ENCODE peak calls at places on chromosomes 4 and X, in five cellular contexts. T, B, G, A and E are unnamed samples.

GRCh38 chr4:55725057-55725456 is 89.0 kb upstream of the NMU start:
- DNase-seq in T (no peak), B (no peak), G (no peak), A (no peak), E (no peak)

GRCh38 chrX:153708415-153708814 is 15.8 kb downstream of the BCAP31 start:
- DNase-seq in T (peak; percentile 61), B (peak; percentile 77), G (no peak), A (peak; percentile 65), E (peak; percentile 89)

GRCh38 chrX:125998432-125998831 is 167.7 kb downstream of the DCAF12L2 start:
- DNase-seq in T (no peak), B (no peak), G (no peak), A (no peak), E (no peak)

GRCh38 chr4:139986108-139986507 is 167.9 kb downstream of the MAML3 start:
- DNase-seq in T (no peak), B (no peak), G (no peak), A (no peak), E (no peak)

GRCh38 chr4:25088342-25088952 is 57.7 kb upstream of the LGI2 start:
- DNase-seq in T (no peak), B (no peak), G (no peak), A (no peak), E (no peak)

GRCh38 chr4:67634741-67635140 is 66.2 kb downstream of the UBA6 start:
- DNase-seq in T (no peak), B (no peak), G (no peak), A (no peak), E (no peak)

GRCh38 chr4:8167291-8167690 is 8.7 kb upstream of the ABLIM2 start:
- DNase-seq in T (no peak), B (no peak), G (no peak), A (no peak), E (no peak)

GRCh38 chr4:175935016-175935661 is 123.1 kb upstream of the GPM6A start:
- DNase-seq in T (no peak), B (no peak), G (no peak), A (peak; percentile 54), E (no peak)

GRCh38 chrX:8988456-8988855 is 45.5 kb downstream of the FAM9B start:
- DNase-seq in T (peak; percentile 28), B (no peak), G (no peak), A (peak; percentile 0), E (no peak)

GRCh38 chrX:1433646-1434357 is 18.9 kb downstream of the ASMTL start:
- DNase-seq in T (no peak), B (no peak), G (no peak), A (no peak), E (no peak)

GRCh38 chr4:150160473-150160872 is 82.2 kb downstream of the DCLK2 start:
- DNase-seq in T (no peak), B (no peak), G (no peak), A (no peak), E (no peak)

GRCh38 chr4:15756361-15756861 is 21.7 kb upstream of the CD38 start:
- DNase-seq in T (no peak), B (no peak), G (peak; percentile 66), A (peak; percentile 16), E (no peak)

GRCh38 chrX:112651766-112652165 is 28.0 kb downstream of the LHFPL1 start:
- DNase-seq in T (no peak), B (no peak), G (no peak), A (no peak), E (no peak)

GRCh38 chrX:46180258-46180687 is 364.9 kb downstream of the ZNF674 start:
- DNase-seq in T (no peak), B (no peak), G (peak; percentile 49), A (peak; percentile 2), E (no peak)

GRCh38 chr4:4945021-4945420 is 74.2 kb downstream of the CYTL1 start:
- DNase-seq in T (no peak), B (no peak), G (no peak), A (no peak), E (no peak)

GRCh38 chr4:158170691-158171455 is 2.0 kb downstream of the GASK1B start:
- DNase-seq in T (peak; percentile 75), B (no peak), G (no peak), A (peak; percentile 55), E (peak; percentile 81)

GRCh38 chrX:110418220-110418856 is 59.7 kb downstream of the RTL9 start:
- DNase-seq in T (no peak), B (peak; percentile 32), G (no peak), A (no peak), E (no peak)

GRCh38 chrX:42269186-42269585 is 345.8 kb upstream of the CASK start:
- DNase-seq in T (no peak), B (no peak), G (no peak), A (no peak), E (no peak)

GRCh38 chrX:7638053-7638452 is 204.9 kb upstream of the VCX start:
- DNase-seq in T (no peak), B (no peak), G (no peak), A (no peak), E (no peak)

GRCh38 chr4:47784222-47784621 is 53.6 kb downstream of the CORIN start:
- DNase-seq in T (no peak), B (no peak), G (no peak), A (no peak), E (no peak)

GRCh38 chr4:138217567-138217966 is 24.6 kb downstream of the SLC7A11 start:
- DNase-seq in T (no peak), B (no peak), G (no peak), A (no peak), E (no peak)

GRCh38 chr4:168654206-168655174 is 157.6 kb downstream of the PALLD start:
- DNase-seq in T (peak; percentile 55), B (peak; percentile 57), G (no peak), A (no peak), E (no peak)

GRCh38 chr4:153781280-153781679 is 7.6 kb downstream of the SFRP2 start:
- DNase-seq in T (no peak), B (no peak), G (no peak), A (no peak), E (no peak)

GRCh38 chr4:86184216-86184915 is 175.5 kb downstream of the MAPK10 start:
- DNase-seq in T (no peak), B (no peak), G (no peak), A (no peak), E (no peak)

GRCh38 chrX:110671068-110671803 is 124.4 kb downstream of the CHRDL1 start:
- DNase-seq in T (no peak), B (no peak), G (peak; percentile 8), A (no peak), E (no peak)

GRCh38 chr4:163707873-163708272 is 213.4 kb downstream of the TMA16 start:
- DNase-seq in T (no peak), B (no peak), G (no peak), A (no peak), E (no peak)

GRCh38 chr4:128354205-128354821 is 66.7 kb upstream of the PGRMC2 start:
- DNase-seq in T (no peak), B (peak; percentile 68), G (no peak), A (peak; percentile 30), E (no peak)

GRCh38 chr4:159204566-159204965 is 101.7 kb downstream of the RAPGEF2 start:
- DNase-seq in T (no peak), B (no peak), G (peak; percentile 45), A (no peak), E (no peak)

DNA sequence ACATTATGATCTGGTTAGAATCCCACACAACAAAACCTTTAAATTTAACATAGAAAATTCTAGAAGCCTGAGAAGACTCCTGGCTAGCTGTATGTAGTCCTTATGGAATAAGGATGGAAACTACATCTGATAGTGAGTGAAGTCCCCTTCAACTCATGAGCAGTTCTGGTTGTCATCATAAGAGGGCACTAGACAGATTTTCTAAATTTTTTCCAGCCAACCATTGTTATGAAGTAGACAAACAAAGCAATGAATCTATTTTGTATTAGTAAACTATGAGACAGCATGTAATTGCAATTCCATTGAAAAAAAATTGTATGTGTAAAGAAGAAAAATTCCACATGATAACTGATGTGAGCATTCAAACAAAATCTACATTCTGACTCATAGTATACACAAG is 35.2 kb downstream of the PWWP3B start:
- DNase-seq in T (no peak), B (no peak), G (no peak), A (peak; percentile 0), E (no peak)
- TF ChIP-seq CTCF in T (no peak), B (no peak), G (no peak), A (no peak), E (no peak)

DNA sequence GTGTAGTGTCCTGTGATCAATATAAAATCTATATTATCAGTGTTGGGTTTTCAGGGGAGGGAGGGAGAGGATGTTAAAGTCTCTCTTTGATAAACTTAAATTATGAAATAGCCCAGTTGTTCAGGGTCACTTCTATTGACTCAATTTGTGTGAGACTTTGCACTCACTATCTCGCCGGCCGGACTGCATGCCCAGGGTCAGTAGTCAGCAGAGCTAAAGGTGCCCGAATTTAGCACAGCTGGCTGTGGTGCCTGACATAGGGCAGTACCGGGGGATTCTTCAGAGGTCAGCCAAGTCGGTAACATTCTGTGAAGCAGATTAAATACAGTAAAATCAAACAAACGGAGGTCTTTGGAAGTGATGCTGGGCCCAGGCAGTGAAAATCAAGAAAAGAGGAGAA is 19.2 kb downstream of the GABRQ start:
- DNase-seq in T (no peak), B (no peak), G (no peak), A (peak; percentile 10), E (no peak)
- H3K9me3 ChIP-seq in T (no peaks in the 10 kb centered on the region), B (no peaks in the 10 kb centered on the region), G (no peaks in the 10 kb centered on the region), A (no peaks in the 10 kb centered on the region), E (no peaks in the 10 kb centered on the region)

DNA sequence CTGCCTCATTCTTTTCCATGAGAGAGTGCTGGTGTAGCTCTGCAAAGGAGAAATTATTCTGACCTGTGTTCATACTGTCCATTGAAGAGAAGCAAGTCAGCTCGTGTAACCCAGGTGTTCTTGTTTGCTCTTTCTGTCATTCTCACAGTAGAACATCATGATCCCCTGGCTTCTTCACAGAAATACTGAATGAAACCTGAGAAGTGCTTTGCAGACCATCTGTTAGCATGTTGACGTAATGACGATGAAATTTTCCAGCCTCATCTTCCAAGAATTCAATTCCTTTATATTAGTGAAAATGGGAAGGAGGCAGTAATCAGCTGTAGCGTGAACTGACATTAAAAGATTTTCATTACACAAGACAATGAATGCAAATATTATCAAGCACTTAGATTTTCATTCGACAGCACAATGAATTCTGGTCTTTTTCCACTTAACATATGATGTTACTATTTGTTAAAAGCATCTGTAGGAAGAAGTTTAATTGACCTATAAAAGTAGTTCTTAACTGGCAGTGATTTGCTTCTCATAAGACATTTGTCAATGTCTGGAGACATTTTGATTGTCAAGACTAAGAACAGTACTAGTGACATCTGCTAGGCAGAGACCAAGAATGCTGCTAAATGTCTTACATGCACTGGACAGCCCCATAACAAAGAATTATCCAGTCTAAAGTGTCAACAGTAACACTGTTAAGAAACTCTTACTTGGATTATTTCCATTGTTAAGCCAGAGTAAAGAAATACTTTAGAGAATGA is 246.3 kb downstream of the BANK1 start:
- DNase-seq in T (no peak), B (no peak), G (no peak), A (no peak), E (no peak)
- TF ChIP-seq POLR2AphosphoS5 in T (no peak), B (no peak), G (no peak), A (no peak), E (no peak)

DNA sequence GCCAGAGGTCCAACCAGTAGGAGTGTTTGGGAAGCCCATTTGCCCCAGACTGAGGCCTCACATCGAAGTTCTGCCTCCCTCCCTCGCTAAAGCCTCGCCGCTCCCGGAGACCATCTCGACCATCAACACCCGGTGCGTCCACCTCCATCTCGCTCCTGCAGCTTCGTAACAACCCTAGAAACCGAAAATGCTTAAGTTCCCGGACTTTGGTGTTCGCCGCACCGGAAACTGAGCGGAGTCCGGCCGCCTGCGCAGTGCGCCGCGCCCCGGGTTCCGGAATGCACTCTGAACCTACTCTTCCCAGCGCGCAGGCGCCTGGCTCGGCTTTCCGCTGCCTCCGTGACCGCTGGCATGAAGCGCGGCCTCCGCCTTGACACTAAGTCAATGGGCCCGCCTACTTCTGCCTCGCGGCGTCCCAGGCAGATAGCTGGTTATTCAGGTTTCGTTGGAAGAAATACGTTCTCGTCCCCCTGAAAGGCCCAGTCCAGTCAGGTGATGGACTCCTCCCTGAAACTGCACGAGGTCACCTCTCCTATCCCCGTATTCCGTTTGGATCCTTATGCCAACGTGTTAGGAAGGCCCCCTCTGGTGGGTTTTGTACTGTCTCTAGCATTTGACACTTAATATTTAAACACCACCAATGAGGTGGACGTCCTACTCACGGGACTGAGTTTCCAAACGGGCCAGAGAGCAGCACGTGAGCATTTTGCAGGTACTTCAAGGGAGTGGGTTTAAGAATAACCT is 21.4 kb downstream of the FABP2 start:
- DNase-seq in T (peak; percentile 96), B (peak; percentile 97), G (peak; percentile 80), A (peak; percentile 96), E (peak; percentile 96)
- TF ChIP-seq CTCF in T (no peak), B (no peak), G (no peak), A (peak; percentile 53), E (no peak)